ENCODE peak calls at places on chromosomes 4 and X, in nine cellular contexts. One of them, this sample, is unnamed.

GRCh38 chr4:41122775-41123174 is 91.6 kb downstream of the APBB2 start:
- DNase-seq in activated CD4-positive, alpha-beta T cell treated with anti-CD3 and anti-CD28 coated beads, Interleukin-2, amount 50 U/mL, for 24 hours: no peak
- DNase-seq in NCI-H1105: no peak
- DNase-seq in A172: no peak
- DNase-seq in lower leg skin: no peak
- DNase-seq in adrenal gland: no peak
- DNase-seq in LoVo: no peak
- DNase-seq in ecto neural progenitor cell: no peak
- DNase-seq in stimulated activated CD4-positive, alpha-beta T cell treated with anti-CD3 and anti-CD28 coated beads, Interleukin-1b, Interleukin-23, amount 100 ng/mL, for 4 hours: no peak
- DNase-seq in this sample: no peak

GRCh38 chrX:115940888-115941332 is 229.6 kb upstream of the AGTR2 start:
- DNase-seq in ecto neural progenitor cell: peak; percentile 77
- DNase-seq in NCI-H1105: no peak
- DNase-seq in stimulated activated CD4-positive, alpha-beta T cell treated with anti-CD3 and anti-CD28 coated beads, Interleukin-1b, Interleukin-23, amount 100 ng/mL, for 4 hours: no peak
- DNase-seq in A172: no peak
- DNase-seq in adrenal gland: peak; percentile 85
- DNase-seq in lower leg skin: no peak
- DNase-seq in activated CD4-positive, alpha-beta T cell treated with anti-CD3 and anti-CD28 coated beads, Interleukin-2, amount 50 U/mL, for 24 hours: no peak
- DNase-seq in LoVo: no peak
- DNase-seq in this sample: peak; percentile 65

GRCh38 chrX:116667760-116668159 is 205.0 kb upstream of the CT83 start:
- DNase-seq in ecto neural progenitor cell: no peak
- DNase-seq in A172: no peak
- DNase-seq in NCI-H1105: no peak
- DNase-seq in adrenal gland: no peak
- DNase-seq in lower leg skin: no peak
- DNase-seq in activated CD4-positive, alpha-beta T cell treated with anti-CD3 and anti-CD28 coated beads, Interleukin-2, amount 50 U/mL, for 24 hours: no peak
- DNase-seq in LoVo: no peak
- DNase-seq in stimulated activated CD4-positive, alpha-beta T cell treated with anti-CD3 and anti-CD28 coated beads, Interleukin-1b, Interleukin-23, amount 100 ng/mL, for 4 hours: no peak
- DNase-seq in this sample: no peak

GRCh38 chrX:106874075-106874474 is 29.1 kb downstream of the RIPPLY1 start:
- DNase-seq in NCI-H1105: peak; percentile 3
- DNase-seq in ecto neural progenitor cell: no peak
- DNase-seq in stimulated activated CD4-positive, alpha-beta T cell treated with anti-CD3 and anti-CD28 coated beads, Interleukin-1b, Interleukin-23, amount 100 ng/mL, for 4 hours: no peak
- DNase-seq in LoVo: peak; percentile 34
- DNase-seq in lower leg skin: no peak
- DNase-seq in activated CD4-positive, alpha-beta T cell treated with anti-CD3 and anti-CD28 coated beads, Interleukin-2, amount 50 U/mL, for 24 hours: no peak
- DNase-seq in A172: no peak
- DNase-seq in adrenal gland: no peak
- DNase-seq in this sample: no peak

GRCh38 chr4:110654254-110654635 is 31.4 kb upstream of the PITX2 start:
- DNase-seq in LoVo: no peak
- DNase-seq in adrenal gland: no peak
- DNase-seq in A172: peak; percentile 69
- DNase-seq in activated CD4-positive, alpha-beta T cell treated with anti-CD3 and anti-CD28 coated beads, Interleukin-2, amount 50 U/mL, for 24 hours: no peak
- DNase-seq in lower leg skin: no peak
- DNase-seq in ecto neural progenitor cell: no peak
- DNase-seq in NCI-H1105: no peak
- DNase-seq in stimulated activated CD4-positive, alpha-beta T cell treated with anti-CD3 and anti-CD28 coated beads, Interleukin-1b, Interleukin-23, amount 100 ng/mL, for 4 hours: no peak
- DNase-seq in this sample: no peak

GRCh38 chr4:22077571-22077970 is 129.0 kb upstream of the KCNIP4 start:
- DNase-seq in ecto neural progenitor cell: no peak
- DNase-seq in stimulated activated CD4-positive, alpha-beta T cell treated with anti-CD3 and anti-CD28 coated beads, Interleukin-1b, Interleukin-23, amount 100 ng/mL, for 4 hours: no peak
- DNase-seq in NCI-H1105: no peak
- DNase-seq in LoVo: no peak
- DNase-seq in lower leg skin: no peak
- DNase-seq in activated CD4-positive, alpha-beta T cell treated with anti-CD3 and anti-CD28 coated beads, Interleukin-2, amount 50 U/mL, for 24 hours: no peak
- DNase-seq in adrenal gland: no peak
- DNase-seq in A172: peak; percentile 4
- DNase-seq in this sample: peak; percentile 79

GRCh38 chrX:19332983-19333382 is 10.7 kb upstream of the PDHA1 start:
- DNase-seq in adrenal gland: peak; percentile 64
- DNase-seq in activated CD4-positive, alpha-beta T cell treated with anti-CD3 and anti-CD28 coated beads, Interleukin-2, amount 50 U/mL, for 24 hours: no peak
- DNase-seq in lower leg skin: no peak
- DNase-seq in stimulated activated CD4-positive, alpha-beta T cell treated with anti-CD3 and anti-CD28 coated beads, Interleukin-1b, Interleukin-23, amount 100 ng/mL, for 4 hours: no peak
- DNase-seq in ecto neural progenitor cell: no peak
- DNase-seq in NCI-H1105: peak; percentile 5
- DNase-seq in LoVo: no peak
- DNase-seq in A172: no peak
- DNase-seq in this sample: peak; percentile 41

GRCh38 chr4:2286904-2287593 is 25.1 kb upstream of the MXD4 start:
- DNase-seq in activated CD4-positive, alpha-beta T cell treated with anti-CD3 and anti-CD28 coated beads, Interleukin-2, amount 50 U/mL, for 24 hours: no peak
- DNase-seq in stimulated activated CD4-positive, alpha-beta T cell treated with anti-CD3 and anti-CD28 coated beads, Interleukin-1b, Interleukin-23, amount 100 ng/mL, for 4 hours: no peak
- DNase-seq in LoVo: no peak
- DNase-seq in ecto neural progenitor cell: no peak
- DNase-seq in lower leg skin: no peak
- DNase-seq in A172: no peak
- DNase-seq in NCI-H1105: no peak
- DNase-seq in adrenal gland: peak; percentile 2
- DNase-seq in this sample: no peak

GRCh38 chr4:139851639-139852038 is 186.0 kb downstream of the MGST2 start:
- DNase-seq in ecto neural progenitor cell: no peak
- DNase-seq in LoVo: no peak
- DNase-seq in lower leg skin: no peak
- DNase-seq in NCI-H1105: no peak
- DNase-seq in stimulated activated CD4-positive, alpha-beta T cell treated with anti-CD3 and anti-CD28 coated beads, Interleukin-1b, Interleukin-23, amount 100 ng/mL, for 4 hours: no peak
- DNase-seq in A172: no peak
- DNase-seq in adrenal gland: no peak
- DNase-seq in activated CD4-positive, alpha-beta T cell treated with anti-CD3 and anti-CD28 coated beads, Interleukin-2, amount 50 U/mL, for 24 hours: no peak
- DNase-seq in this sample: no peak

GRCh38 chr4:7863911-7864681 is 75.6 kb downstream of the AFAP1 start:
- DNase-seq in A172: no peak
- DNase-seq in adrenal gland: no peak
- DNase-seq in LoVo: no peak
- DNase-seq in lower leg skin: peak; percentile 25
- DNase-seq in ecto neural progenitor cell: peak; percentile 69
- DNase-seq in activated CD4-positive, alpha-beta T cell treated with anti-CD3 and anti-CD28 coated beads, Interleukin-2, amount 50 U/mL, for 24 hours: no peak
- DNase-seq in NCI-H1105: no peak
- DNase-seq in stimulated activated CD4-positive, alpha-beta T cell treated with anti-CD3 and anti-CD28 coated beads, Interleukin-1b, Interleukin-23, amount 100 ng/mL, for 4 hours: no peak
- DNase-seq in this sample: no peak

GRCh38 chr4:14910411-14910810 is 91.9 kb upstream of the CPEB2 start:
- DNase-seq in stimulated activated CD4-positive, alpha-beta T cell treated with anti-CD3 and anti-CD28 coated beads, Interleukin-1b, Interleukin-23, amount 100 ng/mL, for 4 hours: no peak
- DNase-seq in activated CD4-positive, alpha-beta T cell treated with anti-CD3 and anti-CD28 coated beads, Interleukin-2, amount 50 U/mL, for 24 hours: no peak
- DNase-seq in NCI-H1105: no peak
- DNase-seq in LoVo: no peak
- DNase-seq in A172: no peak
- DNase-seq in lower leg skin: no peak
- DNase-seq in ecto neural progenitor cell: no peak
- DNase-seq in adrenal gland: no peak
- DNase-seq in this sample: no peak

GRCh38 chrX:9378980-9379696 is 85.7 kb upstream of the TBL1X start:
- DNase-seq in ecto neural progenitor cell: no peak
- DNase-seq in stimulated activated CD4-positive, alpha-beta T cell treated with anti-CD3 and anti-CD28 coated beads, Interleukin-1b, Interleukin-23, amount 100 ng/mL, for 4 hours: no peak
- DNase-seq in adrenal gland: no peak
- DNase-seq in A172: peak; percentile 23
- DNase-seq in activated CD4-positive, alpha-beta T cell treated with anti-CD3 and anti-CD28 coated beads, Interleukin-2, amount 50 U/mL, for 24 hours: no peak
- DNase-seq in NCI-H1105: no peak
- DNase-seq in lower leg skin: no peak
- DNase-seq in LoVo: peak; percentile 19
- DNase-seq in this sample: no peak

GRCh38 chr4:173958445-173958844 is 325.0 kb downstream of the FBXO8 start:
- DNase-seq in A172: peak; percentile 19
- DNase-seq in adrenal gland: no peak
- DNase-seq in stimulated activated CD4-positive, alpha-beta T cell treated with anti-CD3 and anti-CD28 coated beads, Interleukin-1b, Interleukin-23, amount 100 ng/mL, for 4 hours: no peak
- DNase-seq in ecto neural progenitor cell: no peak
- DNase-seq in NCI-H1105: no peak
- DNase-seq in lower leg skin: no peak
- DNase-seq in activated CD4-positive, alpha-beta T cell treated with anti-CD3 and anti-CD28 coated beads, Interleukin-2, amount 50 U/mL, for 24 hours: no peak
- DNase-seq in LoVo: no peak
- DNase-seq in this sample: no peak

This sample was measured in cerebellum.